ENCODE peak calls at places on chromosomes 13 and 19, in nine cellular contexts. O is activated gamma-delta T cell treated with Interleukin-2 at 50 U/mL for 16 hours; Q is mucosa of gallbladder; H is A549; R is CD8-positive, alpha-beta memory T cell; W is astrocyte of the spinal cord; Z is NCI-H2081 treated with DMSO at 0.1 percent for 48 hours; V is CD4-positive, alpha-beta T cell; A is NCI-H1930. M is an unnamed sample.

GRCh38 chr19:33750587-33751385 is 45.9 kb upstream of the KCTD15 start:
- DNase-seq in H (no peak), O (no peak), Z (no peak), A (no peak), R (no peak), Q (no peak), V (no peak), W (no peak), M (no peak)

GRCh38 chr13:79404985-79405384 is 1.1 kb downstream of the RBM26 start:
- DNase-seq in A (no peak), Q (no peak), Z (no peak), O (no peak), W (no peak), V (no peak), R (no peak), H (no peak), M (peak; percentile 29)

GRCh38 chr13:26011996-26012688 is 39.7 kb downstream of the SHISA2 start:
- DNase-seq in W (no peak), Q (no peak), A (no peak), Z (no peak), O (peak; percentile 60), V (peak; percentile 58), H (no peak), R (peak; percentile 68), M (no peak)

GRCh38 chr19:35644987-35645679 is 3.0 kb upstream of the COX6B1 start:
- DNase-seq in Z (no peak), A (peak; percentile 53), Q (peak; percentile 70), O (peak; percentile 56), R (peak; percentile 39), H (peak; percentile 79), V (peak; percentile 76), W (peak; percentile 47), M (peak; percentile 76)

GRCh38 chr19:49463960-49464740 is 9.9 kb upstream of the FLT3LG start:
- DNase-seq in H (no peak), R (no peak), Q (no peak), Z (no peak), A (no peak), O (no peak), V (no peak), W (no peak), M (no peak)

GRCh38 chr13:108322206-108322824 is 52.8 kb downstream of the TNFSF13B start:
- DNase-seq in R (peak; percentile 17), A (peak; percentile 65), Z (no peak), W (peak; percentile 47), V (no peak), Q (no peak), O (no peak), H (peak; percentile 27), M (peak; percentile 50)

GRCh38 chr19:1913781-1914577 is 8.8 kb downstream of the ADAT3 start:
- DNase-seq in H (no peak), O (no peak), Z (no peak), R (no peak), V (no peak), W (no peak), A (no peak), Q (no peak), M (no peak)

GRCh38 chr13:48527955-48528354 is 4.9 kb downstream of the RCBTB2 start:
- DNase-seq in V (no peak), Z (no peak), W (no peak), R (no peak), H (no peak), O (no peak), A (no peak), Q (no peak), M (no peak)

GRCh38 chr13:105665284-105665683 is 870.2 kb downstream of the EFNB2 start:
- DNase-seq in A (no peak), W (peak; percentile 73), V (no peak), Q (no peak), Z (no peak), R (no peak), O (no peak), H (no peak), M (no peak)

GRCh38 chr13:98217597-98217996 is 40.5 kb upstream of the RNF113B start:
- DNase-seq in O (no peak), Q (no peak), A (no peak), W (no peak), R (no peak), Z (no peak), V (no peak), H (no peak), M (no peak)

GRCh38 chr13:113187263-113187669 is 21.2 kb downstream of the PCID2 start:
- DNase-seq in V (no peak), A (no peak), W (peak; percentile 99), R (no peak), H (peak; percentile 95), Z (no peak), Q (peak; percentile 42), O (no peak), M (no peak)

GRCh38 chr13:58597552-58597951 is 966.0 kb downstream of the PCDH17 start:
- DNase-seq in V (no peak), H (no peak), W (no peak), R (no peak), Z (no peak), A (no peak), O (no peak), Q (no peak), M (no peak)

GRCh38 chr13:80131204-80131603 is 209.7 kb downstream of the SPRY2 start:
- DNase-seq in Z (no peak), V (no peak), Q (peak; percentile 62), H (peak; percentile 68), A (no peak), W (peak; percentile 68), O (no peak), R (no peak), M (no peak)

GRCh38 chr13:45432737-45433380 is 14.7 kb upstream of the SLC25A30 start:
- DNase-seq in A (no peak), W (no peak), R (no peak), H (no peak), Q (no peak), O (no peak), V (no peak), Z (no peak), M (no peak)

GRCh38 chr13:40583738-40584137 is 82.7 kb downstream of the FOXO1 start:
- DNase-seq in Q (no peak), A (no peak), Z (no peak), H (no peak), W (no peak), O (no peak), R (no peak), V (no peak), M (no peak)